ENCODE peak calls at places on chromosomes 1 and 21, in seven cellular contexts. N is PC-9, B is ascending aorta, D is neural progenitor cell, L is GM20000, S is AG10803, T is left lung. C is an unnamed sample.

GRCh38 chr1:1806890-1807289 is 28.6 kb upstream of the NADK start:
- DNase-seq in T (no peak), L (no peak), S (peak), B (no peak), N (no peak), D (no peak), C (no peak)

GRCh38 chr1:117143856-117144255 is 22.3 kb upstream of the TRIM45 start:
- DNase-seq in L (no peak), D (no peak), B (no peak), T (no peak), N (no peak), S (no peak), C (no peak)

GRCh38 chr1:44717653-44718052 is 13.3 kb downstream of the RNU5D-1 start:
- DNase-seq in B (no peak), T (no peak), D (no peak), S (no peak), N (no peak), L (no peak), C (no peak)

GRCh38 chr1:212520299-212520698 is 87.6 kb downstream of the NENF start:
- DNase-seq in N (no peak), D (no peak), S (no peak), L (no peak), T (no peak), B (no peak), C (no peak)

GRCh38 chr1:196403803-196404690 is 204.2 kb downstream of the KCNT2 start:
- DNase-seq in S (peak), B (no peak), D (no peak), L (no peak), T (no peak), N (no peak), C (no peak)

GRCh38 chr1:204299828-204300365 is 59.8 kb downstream of the PLEKHA6 start:
- DNase-seq in S (no peak), D (no peak), B (no peak), N (no peak), T (no peak), L (no peak), C (no peak)

GRCh38 chr1:202234331-202235002 is 40.9 kb downstream of the LGR6 start:
- DNase-seq in S (peak), D (no peak), B (no peak), L (no peak), N (no peak), T (no peak), C (no peak)

GRCh38 chr21:45330075-45330781 is 42.5 kb upstream of the POFUT2 start:
- DNase-seq in L (no peak), B (no peak), N (peak), D (no peak), T (peak), S (peak), C (no peak)

GRCh38 chr1:17574502-17574901 is 35.0 kb downstream of the ARHGEF10L start:
- DNase-seq in D (peak), L (no peak), S (no peak), T (no peak), N (no peak), B (no peak), C (peak)

GRCh38 chr1:94792473-94792875 is 27.7 kb upstream of the SLC44A3 start:
- DNase-seq in T (no peak), D (no peak), N (no peak), B (no peak), L (peak), S (peak), C (no peak)
- TF ChIP-seq CTCF in T (no peak), D (no peak), N (no peak), B (peak), L (no peak), S (peak), C (no peak)

DNA sequence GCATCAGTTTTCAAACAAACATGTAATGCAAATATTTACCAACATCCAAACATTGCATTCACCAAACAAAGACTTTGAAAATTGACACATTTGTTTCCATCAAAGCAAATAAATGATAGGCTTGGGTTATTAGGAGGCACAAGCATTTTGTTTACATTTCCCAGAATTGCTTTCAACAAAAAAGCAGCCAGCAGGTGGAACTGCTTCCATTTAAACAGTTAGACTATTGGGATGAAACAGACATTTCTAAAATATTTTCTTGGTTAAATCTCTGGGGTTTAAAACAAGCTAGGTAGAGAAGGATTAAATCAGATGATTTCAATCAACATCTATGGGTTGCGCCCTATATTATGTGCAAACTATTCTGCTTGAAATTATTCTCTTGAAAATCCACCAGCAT is 1.4 kb upstream of the LEMD1 start:
- DNase-seq in T (no peak), D (no peak), B (no peak), N (no peak), L (no peak), S (no peak), C (no peak)
- TF ChIP-seq CTCF in T (no peak), D (peak), B (no peak), N (peak), L (no peak), S (no peak), C (no peak)

GRCh38 chr1:160680399-160680798 is 31.2 kb downstream of the CD48 start:
- DNase-seq in D (no peak), B (no peak), N (no peak), T (no peak), S (no peak), L (no peak), C (no peak)

GRCh38 chr1:160682983-160683886 is 28.4 kb downstream of the CD48 start:
- DNase-seq in B (no peak), L (no peak), N (no peak), S (peak), T (no peak), D (no peak), C (no peak)

GRCh38 chr1:160679893-160680292 is 31.7 kb downstream of the CD48 start:
- DNase-seq in L (no peak), N (no peak), B (no peak), S (no peak), T (no peak), D (no peak), C (no peak)

GRCh38 chr1:160681067-160681890 is 30.3 kb downstream of the CD48 start:
- DNase-seq in T (peak), L (peak), B (peak), S (peak), D (peak), N (peak), C (peak)

DNA sequence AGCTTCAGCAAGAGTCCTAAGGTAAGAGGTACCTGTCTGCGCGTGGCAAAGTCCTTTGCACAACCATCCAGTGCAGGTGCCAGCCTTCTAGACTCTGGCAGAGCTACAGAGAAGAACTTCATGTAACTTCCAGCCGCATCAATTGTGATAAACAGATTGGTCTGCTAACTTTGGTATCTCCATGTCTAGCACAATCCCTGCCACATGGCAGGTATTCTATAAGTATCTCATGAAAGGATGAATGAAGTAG is 29.8 kb downstream of the CD48 start:
- DNase-seq in D (no peak), T (no peak), B (no peak), N (no peak), L (no peak), S (no peak), C (no peak)
- TF ChIP-seq CTCF in D (no peak), T (no peak), B (no peak), N (no peak), L (no peak), S (no peak), C (no peak)

DNA sequence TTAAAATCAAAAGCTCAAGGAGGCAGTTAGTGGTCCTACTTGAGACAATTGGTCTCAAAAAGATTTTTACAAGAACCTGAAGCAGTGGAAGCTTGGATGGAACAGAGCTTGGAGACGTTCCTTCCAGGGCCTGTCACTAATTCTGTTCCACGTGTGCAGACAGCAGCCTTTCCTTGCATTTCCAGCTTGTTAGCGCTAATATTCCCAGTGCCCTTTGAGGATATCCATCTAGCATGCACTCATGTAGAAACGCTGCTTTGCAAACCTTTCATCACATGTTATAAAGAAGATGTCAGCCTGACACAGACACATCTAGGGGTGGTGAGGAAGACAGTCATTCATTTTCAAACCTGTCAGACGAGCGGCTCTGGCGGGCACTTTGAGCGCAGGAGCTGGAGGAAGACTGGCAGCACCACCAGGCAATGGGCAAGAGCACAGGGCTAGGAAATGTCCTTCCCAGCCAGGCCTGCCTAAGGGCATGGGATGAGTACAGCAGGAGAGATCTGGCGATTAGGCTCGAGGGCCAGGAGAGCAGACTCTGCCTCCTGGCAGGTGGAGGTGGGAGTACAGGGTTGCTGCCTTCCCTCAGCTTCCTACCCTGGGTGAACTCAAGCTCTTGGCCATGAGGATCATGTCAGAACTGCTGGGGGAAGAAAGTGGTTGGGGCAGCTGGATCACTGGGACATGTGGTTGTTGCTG is 55.5 kb downstream of the CASQ2 start:
- DNase-seq in N (peak), D (no peak), L (no peak), B (no peak), S (no peak), T (no peak), C (no peak)
- TF ChIP-seq CTCF in N (no peak), D (no peak), L (no peak), B (no peak), S (no peak), T (no peak), C (no peak)

GRCh38 chr1:35702540-35702939 is 16.1 kb downstream of the C1orf216 start:
- DNase-seq in L (no peak), N (no peak), T (no peak), D (peak), B (no peak), S (no peak), C (no peak)
- TF ChIP-seq CTCF in L (no peak), N (no peak), T (no peak), D (peak), B (no peak), S (no peak), C (no peak)

GRCh38 chr1:47004004-47004403 is 19.5 kb upstream of the CYP4X1 start:
- DNase-seq in T (no peak), B (no peak), N (no peak), S (no peak), D (no peak), L (no peak), C (no peak)

GRCh38 chr1:46996659-46997281 is 26.7 kb upstream of the CYP4X1 start:
- DNase-seq in N (no peak), D (no peak), L (no peak), B (no peak), S (no peak), T (no peak), C (no peak)

DNA sequence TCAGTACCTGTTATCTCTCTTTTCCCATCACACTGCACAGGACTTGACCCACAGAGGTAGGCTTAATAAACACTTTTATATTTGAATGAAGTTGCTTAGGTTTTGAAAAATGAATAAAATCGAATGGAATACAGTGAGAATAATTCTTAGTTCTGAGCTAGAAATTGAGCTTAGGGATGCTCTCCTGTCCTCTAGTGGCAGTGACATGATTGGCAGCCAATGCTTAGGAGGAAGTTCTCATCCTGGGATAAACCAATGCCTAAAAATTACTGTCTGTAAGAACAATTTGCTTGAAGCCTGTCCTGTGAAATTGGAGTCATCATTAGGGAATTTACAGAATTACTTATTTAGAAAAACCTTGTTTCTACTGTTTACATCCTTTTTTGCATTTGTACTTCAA is 21.3 kb upstream of the CYP4X1 start:
- DNase-seq in L (no peak), B (no peak), S (no peak), T (no peak), N (no peak), D (no peak), C (no peak)
- TF ChIP-seq CTCF in L (peak), B (no peak), S (peak), T (peak), N (peak), D (peak), C (no peak)

DNA sequence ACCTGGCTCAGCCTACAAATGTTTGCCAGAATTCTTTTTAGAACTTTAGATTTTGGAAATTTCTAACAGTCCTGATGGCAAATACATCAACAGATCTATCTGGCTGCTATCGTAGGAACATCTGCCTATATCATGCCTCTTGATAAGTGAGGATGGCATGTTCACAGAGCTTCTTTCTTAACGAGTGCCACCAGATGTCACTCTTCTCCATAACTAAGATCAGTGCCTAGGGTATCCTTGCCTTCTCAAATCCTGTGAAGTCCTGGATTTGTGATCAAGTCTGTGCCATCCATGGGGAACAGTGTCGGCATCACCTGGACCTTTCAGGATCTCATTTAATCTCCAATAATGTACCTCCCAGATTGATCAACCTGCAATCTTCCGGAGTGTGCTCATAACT is 36.5 kb upstream of the CD5L start:
- DNase-seq in S (peak), L (peak), B (no peak), T (no peak), D (peak), N (no peak), C (no peak)
- TF ChIP-seq CTCF in S (peak), L (peak), B (no peak), T (no peak), D (peak), N (peak), C (no peak)